ENCODE peak calls at places on chromosomes 3 and 15, in seven cellular contexts. One of them, this sample, is unnamed.

GRCh38 chr3:10448544-10448943 is 56.8 kb downstream of the ATP2B2 start:
- DNase-seq in IMR-90: no peak
- DNase-seq in mesendoderm: no peak
- DNase-seq in neuronal stem cell: no peak
- DNase-seq in mesenchymal stem cell: no peak
- DNase-seq in H1: no peak
- DNase-seq in H9: no peak
- DNase-seq in this sample: no peak

GRCh38 chr3:11919390-11919789 is 72.7 kb upstream of the TAMM41 start:
- DNase-seq in IMR-90: no peak
- DNase-seq in mesendoderm: no peak
- DNase-seq in neuronal stem cell: no peak
- DNase-seq in mesenchymal stem cell: no peak
- DNase-seq in H1: no peak
- DNase-seq in H9: no peak
- DNase-seq in this sample: no peak

GRCh38 chr3:51530485-51530884 is 8.0 kb upstream of the RAD54L2 start:
- DNase-seq in IMR-90: peak; percentile 27
- DNase-seq in mesendoderm: no peak
- DNase-seq in neuronal stem cell: no peak
- DNase-seq in mesenchymal stem cell: no peak
- DNase-seq in H1: no peak
- DNase-seq in H9: no peak
- DNase-seq in this sample: peak; percentile 94

GRCh38 chr15:39503526-39503925 is 77.4 kb upstream of the THBS1 start:
- DNase-seq in IMR-90: no peak
- DNase-seq in mesendoderm: no peak
- DNase-seq in neuronal stem cell: no peak
- DNase-seq in mesenchymal stem cell: no peak
- DNase-seq in H1: no peak
- DNase-seq in H9: no peak
- DNase-seq in this sample: no peak

GRCh38 chr3:109112946-109113345 is 5.0 kb downstream of the MORC1 start:
- DNase-seq in IMR-90: no peak
- DNase-seq in mesendoderm: no peak
- DNase-seq in neuronal stem cell: no peak
- DNase-seq in mesenchymal stem cell: no peak
- DNase-seq in H1: no peak
- DNase-seq in H9: no peak
- DNase-seq in this sample: no peak

GRCh38 chr3:4814302-4814903 is 164.8 kb upstream of the BHLHE40 start:
- DNase-seq in IMR-90: no peak
- DNase-seq in mesendoderm: peak; percentile 44
- DNase-seq in neuronal stem cell: no peak
- DNase-seq in mesenchymal stem cell: peak; percentile 85
- DNase-seq in H1: no peak
- DNase-seq in H9: no peak
- DNase-seq in this sample: peak; percentile 13

GRCh38 chr3:176755552-176755951 is 441.7 kb downstream of the TBL1XR1 start:
- DNase-seq in IMR-90: no peak
- DNase-seq in mesendoderm: no peak
- DNase-seq in neuronal stem cell: no peak
- DNase-seq in mesenchymal stem cell: no peak
- DNase-seq in H1: no peak
- DNase-seq in H9: no peak
- DNase-seq in this sample: no peak

GRCh38 chr3:156681003-156681402 is 6.6 kb downstream of the TIPARP start:
- DNase-seq in IMR-90: peak; percentile 83
- DNase-seq in mesendoderm: peak; percentile 97
- DNase-seq in neuronal stem cell: peak; percentile 18
- DNase-seq in mesenchymal stem cell: peak; percentile 98
- DNase-seq in H1: no peak
- DNase-seq in H9: peak; percentile 46
- DNase-seq in this sample: peak; percentile 96

GRCh38 chr3:183650554-183650953 is 15.1 kb downstream of the KLHL24 start:
- DNase-seq in IMR-90: peak; percentile 78
- DNase-seq in mesendoderm: no peak
- DNase-seq in neuronal stem cell: no peak
- DNase-seq in mesenchymal stem cell: no peak
- DNase-seq in H1: no peak
- DNase-seq in H9: no peak
- DNase-seq in this sample: peak; percentile 96

GRCh38 chr15:80679167-80679804 is 15.8 kb upstream of the ABHD17C start:
- DNase-seq in IMR-90: no peak
- DNase-seq in mesendoderm: peak; percentile 54
- DNase-seq in neuronal stem cell: no peak
- DNase-seq in mesenchymal stem cell: no peak
- DNase-seq in H1: no peak
- DNase-seq in H9: peak; percentile 30
- DNase-seq in this sample: peak; percentile 94

GRCh38 chr3:177196473-177197040 is 725 bp downstream of the TBL1XR1 start:
- DNase-seq in IMR-90: peak; percentile 44
- DNase-seq in mesendoderm: peak; percentile 75
- DNase-seq in neuronal stem cell: peak; percentile 49
- DNase-seq in mesenchymal stem cell: peak; percentile 57
- DNase-seq in H1: no peak
- DNase-seq in H9: no peak
- DNase-seq in this sample: no peak

GRCh38 chr3:76756578-76756977 is 283.3 kb upstream of the ROBO2 start:
- DNase-seq in IMR-90: no peak
- DNase-seq in mesendoderm: no peak
- DNase-seq in neuronal stem cell: no peak
- DNase-seq in mesenchymal stem cell: no peak
- DNase-seq in H1: no peak
- DNase-seq in H9: no peak
- DNase-seq in this sample: no peak

GRCh38 chr15:66877558-66878285 is 175.7 kb downstream of the SMAD6 start:
- DNase-seq in IMR-90: no peak
- DNase-seq in mesendoderm: no peak
- DNase-seq in neuronal stem cell: no peak
- DNase-seq in mesenchymal stem cell: no peak
- DNase-seq in H1: no peak
- DNase-seq in H9: no peak
- DNase-seq in this sample: no peak

GRCh38 chr15:49620174-49620573 is 444 bp downstream of the FAM227B start:
- DNase-seq in IMR-90: peak; percentile 33
- DNase-seq in mesendoderm: no peak
- DNase-seq in neuronal stem cell: no peak
- DNase-seq in mesenchymal stem cell: peak; percentile 50
- DNase-seq in H1: no peak
- DNase-seq in H9: no peak
- DNase-seq in this sample: peak; percentile 38

GRCh38 chr15:37217567-37217966 is 117.2 kb upstream of the MEIS2 start:
- DNase-seq in IMR-90: no peak
- DNase-seq in mesendoderm: peak; percentile 32
- DNase-seq in neuronal stem cell: no peak
- DNase-seq in mesenchymal stem cell: no peak
- DNase-seq in H1: no peak
- DNase-seq in H9: no peak
- DNase-seq in this sample: no peak

GRCh38 chr15:44186724-44187123 is 8.3 kb downstream of the FRMD5 start:
- DNase-seq in IMR-90: no peak
- DNase-seq in mesendoderm: no peak
- DNase-seq in neuronal stem cell: no peak
- DNase-seq in mesenchymal stem cell: no peak
- DNase-seq in H1: no peak
- DNase-seq in H9: no peak
- DNase-seq in this sample: no peak

DNA sequence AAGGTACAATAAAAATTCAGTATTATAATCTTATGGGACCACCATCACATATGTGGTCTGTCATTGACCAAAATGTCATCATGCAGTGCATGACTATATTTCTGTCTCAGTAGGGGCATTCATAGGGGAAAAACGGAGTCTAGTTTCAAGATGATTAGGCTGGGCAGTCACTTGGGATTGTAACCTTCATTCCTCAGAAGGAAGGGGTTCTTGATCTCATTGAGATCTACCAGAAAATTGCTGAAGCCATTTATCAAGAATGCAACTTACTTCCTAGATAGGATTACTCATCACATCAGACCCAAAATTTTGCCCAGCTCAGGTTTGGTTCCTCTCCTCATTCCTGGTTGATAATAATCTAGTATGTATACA is 37.3 kb downstream of the BTD start:
- DNase-seq in IMR-90: no peak
- DNase-seq in mesendoderm: no peak
- DNase-seq in neuronal stem cell: no peak
- DNase-seq in mesenchymal stem cell: no peak
- DNase-seq in H1: no peak
- DNase-seq in H9: no peak
- DNase-seq in this sample: no peak
- H2BK120ac ChIP-seq in IMR-90: peak overlapping the region; percentile 37
- H2BK120ac ChIP-seq in mesendoderm: no peak overlapping the region
- H2BK120ac ChIP-seq in neuronal stem cell: no peak overlapping the region
- H2BK120ac ChIP-seq in mesenchymal stem cell: no peak overlapping the region
- H2BK120ac ChIP-seq in H1: no peak overlapping the region
- H2BK120ac ChIP-seq in H9: no peak overlapping the region
- H2BK120ac ChIP-seq in this sample: no peak overlapping the region

GRCh38 chr15:34128898-34129297 is 27.0 kb downstream of the PGBD4 start:
- DNase-seq in IMR-90: no peak
- DNase-seq in mesendoderm: no peak
- DNase-seq in neuronal stem cell: no peak
- DNase-seq in mesenchymal stem cell: no peak
- DNase-seq in H1: no peak
- DNase-seq in H9: no peak
- DNase-seq in this sample: no peak
- H2BK5ac ChIP-seq in IMR-90: no peak overlapping the region
- H2BK5ac ChIP-seq in mesendoderm: no peak overlapping the region
- H2BK5ac ChIP-seq in neuronal stem cell: no peak overlapping the region
- H2BK5ac ChIP-seq in mesenchymal stem cell: no peak overlapping the region
- H2BK5ac ChIP-seq in H1: no peak overlapping the region
- H2BK5ac ChIP-seq in H9: no peak overlapping the region
- H2BK5ac ChIP-seq in this sample: no peak overlapping the region

GRCh38 chr3:196629234-196629633 is 10.3 kb upstream of the NRROS start:
- DNase-seq in IMR-90: no peak
- DNase-seq in mesendoderm: no peak
- DNase-seq in neuronal stem cell: no peak
- DNase-seq in mesenchymal stem cell: no peak
- DNase-seq in H1: no peak
- DNase-seq in H9: no peak
- DNase-seq in this sample: no peak

GRCh38 chr3:196623350-196623749 is 16.1 kb upstream of the NRROS start:
- DNase-seq in IMR-90: no peak
- DNase-seq in mesendoderm: no peak
- DNase-seq in neuronal stem cell: no peak
- DNase-seq in mesenchymal stem cell: no peak
- DNase-seq in H1: no peak
- DNase-seq in H9: no peak
- DNase-seq in this sample: no peak

GRCh38 chr3:196624907-196625306 is 14.6 kb upstream of the NRROS start:
- DNase-seq in IMR-90: no peak
- DNase-seq in mesendoderm: no peak
- DNase-seq in neuronal stem cell: no peak
- DNase-seq in mesenchymal stem cell: no peak
- DNase-seq in H1: no peak
- DNase-seq in H9: no peak
- DNase-seq in this sample: no peak

GRCh38 chr3:196624008-196624790 is 15.3 kb upstream of the NRROS start:
- DNase-seq in IMR-90: no peak
- DNase-seq in mesendoderm: no peak
- DNase-seq in neuronal stem cell: no peak
- DNase-seq in mesenchymal stem cell: no peak
- DNase-seq in H1: no peak
- DNase-seq in H9: no peak
- DNase-seq in this sample: peak; percentile 33

GRCh38 chr3:196627043-196627442 is 12.5 kb upstream of the NRROS start:
- DNase-seq in IMR-90: no peak
- DNase-seq in mesendoderm: no peak
- DNase-seq in neuronal stem cell: no peak
- DNase-seq in mesenchymal stem cell: no peak
- DNase-seq in H1: no peak
- DNase-seq in H9: no peak
- DNase-seq in this sample: no peak
- H3K18ac ChIP-seq in IMR-90: no peak overlapping the region
- H3K18ac ChIP-seq in mesendoderm: no peak overlapping the region
- H3K18ac ChIP-seq in neuronal stem cell: no peak overlapping the region
- H3K18ac ChIP-seq in mesenchymal stem cell: no peak overlapping the region
- H3K18ac ChIP-seq in H1: no peak overlapping the region
- H3K18ac ChIP-seq in H9: no peak overlapping the region
- H3K18ac ChIP-seq in this sample: no peak overlapping the region

DNA sequence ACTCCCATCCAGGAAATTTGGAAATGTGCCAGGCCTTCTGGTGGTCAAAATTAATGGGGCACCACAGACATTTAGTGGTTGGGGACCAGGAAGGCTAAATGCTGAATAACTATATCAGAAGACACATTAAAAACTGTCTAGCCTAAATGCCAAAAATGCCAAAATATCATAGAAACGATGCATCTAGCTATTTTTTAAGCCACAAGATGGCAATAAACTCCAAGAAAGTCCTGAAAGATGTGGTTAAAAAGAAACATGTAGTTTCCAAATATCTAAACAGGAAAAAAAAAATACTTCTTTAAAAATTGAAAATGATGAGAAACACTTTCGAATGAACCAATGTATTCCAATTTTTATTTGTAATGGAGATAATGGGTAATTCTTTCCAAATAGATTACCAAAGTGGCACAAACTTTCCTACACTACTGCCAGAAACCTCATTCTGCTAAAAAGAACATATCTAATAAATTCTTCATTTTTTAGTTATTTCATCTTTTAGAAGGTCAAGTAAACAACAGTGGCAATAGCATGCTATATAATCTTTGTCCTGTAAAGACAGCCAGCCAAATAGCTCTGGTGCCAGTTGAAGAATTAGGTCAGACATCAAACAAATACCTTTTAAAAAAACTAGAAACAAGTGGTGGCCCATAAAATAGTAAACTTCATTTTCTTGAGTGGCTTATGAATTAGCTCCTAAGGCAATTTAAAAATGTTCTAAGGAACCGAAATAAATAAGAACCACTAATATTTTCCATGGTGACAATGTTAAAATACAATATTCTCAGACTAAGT is 19.7 kb downstream of the CCDC14 start:
- DNase-seq in IMR-90: no peak
- DNase-seq in mesendoderm: no peak
- DNase-seq in neuronal stem cell: no peak
- DNase-seq in mesenchymal stem cell: no peak
- DNase-seq in H1: no peak
- DNase-seq in H9: no peak
- DNase-seq in this sample: no peak
- H2BK120ac ChIP-seq in IMR-90: no peak overlapping the region
- H2BK120ac ChIP-seq in mesendoderm: no peak overlapping the region
- H2BK120ac ChIP-seq in neuronal stem cell: no peak overlapping the region
- H2BK120ac ChIP-seq in mesenchymal stem cell: no peak overlapping the region
- H2BK120ac ChIP-seq in H1: no peak overlapping the region
- H2BK120ac ChIP-seq in H9: no peak overlapping the region
- H2BK120ac ChIP-seq in this sample: no peak overlapping the region

DNA sequence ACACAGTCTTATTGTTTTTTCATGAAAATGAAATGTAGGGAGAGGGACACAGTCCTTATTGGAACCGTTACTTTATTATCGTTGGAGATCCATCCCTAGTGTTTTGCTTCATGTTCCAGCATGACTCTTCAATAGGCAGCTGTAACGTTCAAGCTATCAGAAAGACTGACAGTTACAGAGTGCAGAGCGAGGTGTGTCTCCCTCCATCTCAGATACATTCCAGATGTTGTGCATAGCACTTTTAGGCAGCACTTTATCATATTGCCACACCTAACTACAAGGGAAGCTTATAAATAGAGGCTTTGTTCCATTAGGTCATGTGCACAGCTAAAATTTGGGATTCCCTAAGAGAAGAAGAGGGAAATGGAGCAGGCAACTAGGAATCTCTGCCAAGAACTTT is 1009.6 kb downstream of the ROBO2 start:
- DNase-seq in IMR-90: no peak
- DNase-seq in mesendoderm: no peak
- DNase-seq in neuronal stem cell: no peak
- DNase-seq in mesenchymal stem cell: no peak
- DNase-seq in H1: no peak
- DNase-seq in H9: no peak
- DNase-seq in this sample: no peak
- H2BK5ac ChIP-seq in IMR-90: no peak overlapping the region
- H2BK5ac ChIP-seq in mesendoderm: no peak overlapping the region
- H2BK5ac ChIP-seq in neuronal stem cell: no peak overlapping the region
- H2BK5ac ChIP-seq in mesenchymal stem cell: no peak overlapping the region
- H2BK5ac ChIP-seq in H1: no peak overlapping the region
- H2BK5ac ChIP-seq in H9: no peak overlapping the region
- H2BK5ac ChIP-seq in this sample: no peak overlapping the region

This sample was measured in trophoblast cell.